ENCODE peak calls at places on chromosomes 6 and 20, in four cellular contexts. Y, D, N and M are unnamed samples.

GRCh38 chr6:169045486-169045885 is 208.2 kb downstream of the THBS2 start:
- DNase-seq in D (no peak), Y (no peak), N (no peak), M (no peak)

GRCh38 chr6:3715285-3715684 is 36.2 kb downstream of the PXDC1 start:
- DNase-seq in N (no peak), D (no peak), Y (no peak), M (no peak)

GRCh38 chr6:144330588-144330987 is 45.5 kb downstream of the UTRN start:
- DNase-seq in N (no peak), D (no peak), Y (no peak), M (no peak)

GRCh38 chr6:52537001-52537753 is 39.7 kb downstream of the TRAM2 start:
- DNase-seq in Y (no peak), D (peak), N (peak), M (no peak)

GRCh38 chr6:25150031-25150430 is 129.1 kb upstream of the CARMIL1 start:
- DNase-seq in D (peak), Y (no peak), N (no peak), M (no peak)

GRCh38 chr6:28353981-28354676 is 4.4 kb downstream of the ZKSCAN3 start:
- DNase-seq in D (peak), N (no peak), Y (peak), M (no peak)

GRCh38 chr6:33620158-33620583 is 951 bp upstream of the ITPR3 start:
- DNase-seq in D (no peak), N (no peak), Y (peak), M (no peak)

GRCh38 chr20:47428164-47428563 is 71.7 kb upstream of the ZMYND8 start:
- DNase-seq in D (no peak), N (no peak), Y (no peak), M (no peak)

GRCh38 chr20:37407573-37408002 is 61.6 kb downstream of the SRC start:
- DNase-seq in N (no peak), D (no peak), Y (no peak), M (no peak)

GRCh38 chr6:154298297-154298696 is 58.3 kb downstream of the IPCEF1 start:
- DNase-seq in N (peak), Y (no peak), D (peak), M (no peak)

GRCh38 chr6:111482236-111482958 is 621 bp downstream of the REV3L start:
- DNase-seq in D (peak), N (no peak), Y (peak), M (no peak)

GRCh38 chr6:115830895-115831294 is 229.8 kb downstream of the FRK start:
- DNase-seq in D (no peak), N (no peak), Y (peak), M (peak)

GRCh38 chr6:148217051-148217450 is 125.6 kb upstream of the SASH1 start:
- DNase-seq in Y (no peak), N (no peak), D (no peak), M (no peak)
- TF ChIP-seq RCOR1 in Y (no peak), N (no peak), D (no peak), M (no peak)

GRCh38 chr20:35238170-35238569 is 11.7 kb downstream of the MMP24 start:
- DNase-seq in N (no peak), D (no peak), Y (peak), M (no peak)

GRCh38 chr20:35240914-35241293 is 14.4 kb downstream of the MMP24 start:
- DNase-seq in Y (no peak), N (no peak), D (no peak), M (no peak)

GRCh38 chr20:35237486-35237885 is 11.0 kb downstream of the MMP24 start:
- DNase-seq in D (no peak), Y (no peak), N (no peak), M (no peak)

GRCh38 chr20:35238746-35239145 is 12.3 kb downstream of the MMP24 start:
- DNase-seq in Y (no peak), D (no peak), N (no peak), M (no peak)

GRCh38 chr20:35240083-35240913 is 13.8 kb downstream of the MMP24 start:
- DNase-seq in N (no peak), D (no peak), Y (no peak), M (no peak)
- TF ChIP-seq RCOR1 in N (no peak), D (no peak), Y (no peak), M (no peak)

GRCh38 chr6:165653196-165653595 is 9.8 kb downstream of the PDE10A start:
- DNase-seq in D (peak), N (no peak), Y (no peak), M (no peak)
- TF ChIP-seq RCOR1 in D (no peak), N (no peak), Y (no peak), M (no peak)

DNA sequence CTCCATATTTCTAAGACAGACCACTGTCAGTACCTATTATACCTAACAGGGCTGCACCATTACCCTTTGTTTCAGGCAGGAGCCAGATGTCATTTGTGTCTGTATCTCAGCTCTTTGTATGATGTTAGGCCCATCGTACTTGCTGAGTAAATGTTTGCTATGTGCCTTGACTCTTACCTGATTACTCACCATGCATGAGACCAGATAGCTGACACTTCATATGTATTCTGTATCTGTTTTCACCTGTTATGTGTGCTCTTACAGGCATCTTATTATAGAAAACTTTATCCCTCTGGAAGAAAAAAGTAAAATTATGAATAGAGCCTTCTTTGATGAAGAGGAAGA is 31.7 kb upstream of the ASXL1 start:
- DNase-seq in D (peak), N (no peak), Y (peak), M (peak)
- TF ChIP-seq RCOR1 in D (no peak), N (no peak), Y (no peak), M (no peak)

DNA sequence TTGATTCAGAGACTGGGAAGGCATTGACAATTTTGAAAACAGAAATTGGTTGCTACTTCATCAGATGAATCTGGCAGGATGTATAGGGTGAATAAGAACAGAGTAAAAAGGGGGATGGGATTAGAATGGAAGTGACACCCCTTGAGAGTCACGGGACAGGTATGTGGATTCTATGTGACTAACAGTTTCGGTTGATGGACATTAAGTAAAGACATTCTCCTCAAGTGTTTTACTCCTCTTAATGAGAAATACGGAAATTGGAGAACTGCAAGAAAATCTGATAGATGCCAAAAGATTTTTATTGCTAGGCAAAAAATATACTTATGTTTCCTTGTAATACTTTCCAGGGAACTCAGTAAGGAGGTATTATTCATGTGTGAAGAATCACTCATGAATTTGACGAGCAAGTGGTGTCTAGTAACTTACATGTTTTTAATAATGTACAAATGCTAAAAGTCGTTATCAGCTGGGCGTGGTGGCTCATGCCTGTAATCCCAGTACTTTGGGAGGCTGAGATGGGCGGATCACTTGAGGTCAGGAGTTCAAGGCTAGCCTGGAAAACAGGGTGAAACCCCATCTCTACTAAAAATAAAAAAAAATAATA is 135.8 kb downstream of the KIF16B start:
- DNase-seq in D (no peak), N (no peak), Y (no peak), M (no peak)
- TF ChIP-seq RCOR1 in D (no peak), N (no peak), Y (no peak), M (no peak)

DNA sequence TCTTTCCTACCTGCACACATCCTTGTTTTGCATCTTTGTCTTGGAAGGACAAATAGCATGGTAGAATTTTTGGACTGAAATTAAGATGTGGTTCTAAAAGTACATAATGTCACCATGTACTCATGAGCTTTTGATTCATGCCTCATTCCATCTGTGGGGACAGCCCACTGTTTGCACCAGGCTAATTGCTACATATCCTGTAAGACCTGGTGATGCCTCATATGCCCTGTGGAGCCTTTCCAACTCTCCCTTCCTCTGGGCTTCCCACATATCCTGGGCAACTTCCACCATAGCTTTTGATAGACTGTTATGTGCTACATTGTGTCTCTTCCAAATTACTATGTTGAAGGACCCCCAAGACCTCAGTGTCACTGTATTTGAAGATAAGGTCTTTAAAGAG is 213.6 kb upstream of the PREP start:
- DNase-seq in Y (no peak), N (no peak), D (no peak), M (no peak)
- TF ChIP-seq RCOR1 in Y (no peak), N (no peak), D (no peak), M (no peak)